ENCODE peak calls at places on chromosomes 4 and X, in four cellular contexts. M, P, O and Q are unnamed samples.

GRCh38 chrX:115330498-115331138 is 41.1 kb downstream of the LUZP4 start:
- DNase-seq in M (peak), O (peak), P (peak), Q (no peak)

GRCh38 chrX:2370436-2370835 is 130.3 kb downstream of the DHRSX start:
- DNase-seq in O (no peak), M (peak), P (no peak), Q (no peak)

GRCh38 chr4:20895988-20896387 is 195.7 kb downstream of the PACRGL start:
- DNase-seq in P (no peak), O (no peak), M (no peak), Q (no peak)

GRCh38 chr4:10171055-10171454 is 54.5 kb upstream of the WDR1 start:
- DNase-seq in O (no peak), P (no peak), M (no peak), Q (no peak)

GRCh38 chr4:101171747-101172146 is 175.6 kb downstream of the PPP3CA start:
- DNase-seq in O (no peak), P (no peak), M (no peak), Q (no peak)

GRCh38 chrX:65601530-65602281 is 65.7 kb upstream of the MSN start:
- DNase-seq in O (no peak), M (peak), P (peak), Q (peak)

GRCh38 chr4:169993531-169993930 is 32.7 kb downstream of the MFAP3L start:
- DNase-seq in M (no peak), P (no peak), O (no peak), Q (no peak)

GRCh38 chr4:48268956-48269860 is at the start of gene TEC:
- DNase-seq in O (peak), M (no peak), P (no peak), Q (peak)

GRCh38 chrX:68186552-68187262 is 246.6 kb downstream of the OPHN1 start:
- DNase-seq in O (no peak), P (no peak), M (peak), Q (no peak)

GRCh38 chrX:66012094-66012534 is 27.8 kb downstream of the VSIG4 start:
- DNase-seq in P (no peak), O (no peak), M (no peak), Q (no peak)

GRCh38 chrX:9438950-9439494 is 25.8 kb upstream of the TBL1X start:
- DNase-seq in P (peak), O (no peak), M (no peak), Q (no peak)

GRCh38 chr4:105666693-105667092 is 41.8 kb downstream of the INTS12 start:
- DNase-seq in O (peak), M (peak), P (peak), Q (no peak)

GRCh38 chr4:1808396-1808795 is 15.3 kb downstream of the FGFR3 start:
- DNase-seq in O (no peak), M (no peak), P (no peak), Q (no peak)

GRCh38 chr4:82352825-82353370 is 20.9 kb downstream of the HNRNPD start:
- DNase-seq in M (no peak), O (no peak), P (no peak), Q (no peak)

GRCh38 chr4:149987777-149988410 is 90.4 kb upstream of the DCLK2 start:
- DNase-seq in O (no peak), M (peak), P (no peak), Q (no peak)

GRCh38 chr4:162015090-162015489 is 148.7 kb downstream of the FSTL5 start:
- DNase-seq in M (no peak), O (no peak), P (peak), Q (no peak)

GRCh38 chrX:96722793-96723192 is 38.2 kb downstream of the DIAPH2 start:
- DNase-seq in M (no peak), P (no peak), O (no peak), Q (no peak)

GRCh38 chr4:120156115-120156718 is 89.6 kb upstream of the MAD2L1 start:
- DNase-seq in O (peak), M (peak), P (peak), Q (no peak)

GRCh38 chrX:30513284-30513683 is 64.3 kb downstream of the TASL start:
- DNase-seq in M (peak), P (no peak), O (no peak), Q (no peak)

GRCh38 chrX:39260965-39261364 is 459.7 kb downstream of the MID1IP1 start:
- DNase-seq in M (no peak), P (peak), O (no peak), Q (no peak)

GRCh38 chrX:103918050-103918449 is 44.4 kb upstream of the TMSB15B start:
- DNase-seq in O (peak), P (peak), M (peak), Q (no peak)

GRCh38 chrX:136636121-136636520 is 11.8 kb upstream of the CD40LG start:
- DNase-seq in M (no peak), P (no peak), O (no peak), Q (no peak)

GRCh38 chr4:40710484-40711269 is 39.1 kb upstream of the NSUN7 start:
- DNase-seq in M (peak), O (no peak), P (no peak), Q (no peak)

GRCh38 chr4:3226467-3226866 is 22.5 kb upstream of the MSANTD1 start:
- DNase-seq in O (no peak), M (no peak), P (no peak), Q (no peak)

DNA sequence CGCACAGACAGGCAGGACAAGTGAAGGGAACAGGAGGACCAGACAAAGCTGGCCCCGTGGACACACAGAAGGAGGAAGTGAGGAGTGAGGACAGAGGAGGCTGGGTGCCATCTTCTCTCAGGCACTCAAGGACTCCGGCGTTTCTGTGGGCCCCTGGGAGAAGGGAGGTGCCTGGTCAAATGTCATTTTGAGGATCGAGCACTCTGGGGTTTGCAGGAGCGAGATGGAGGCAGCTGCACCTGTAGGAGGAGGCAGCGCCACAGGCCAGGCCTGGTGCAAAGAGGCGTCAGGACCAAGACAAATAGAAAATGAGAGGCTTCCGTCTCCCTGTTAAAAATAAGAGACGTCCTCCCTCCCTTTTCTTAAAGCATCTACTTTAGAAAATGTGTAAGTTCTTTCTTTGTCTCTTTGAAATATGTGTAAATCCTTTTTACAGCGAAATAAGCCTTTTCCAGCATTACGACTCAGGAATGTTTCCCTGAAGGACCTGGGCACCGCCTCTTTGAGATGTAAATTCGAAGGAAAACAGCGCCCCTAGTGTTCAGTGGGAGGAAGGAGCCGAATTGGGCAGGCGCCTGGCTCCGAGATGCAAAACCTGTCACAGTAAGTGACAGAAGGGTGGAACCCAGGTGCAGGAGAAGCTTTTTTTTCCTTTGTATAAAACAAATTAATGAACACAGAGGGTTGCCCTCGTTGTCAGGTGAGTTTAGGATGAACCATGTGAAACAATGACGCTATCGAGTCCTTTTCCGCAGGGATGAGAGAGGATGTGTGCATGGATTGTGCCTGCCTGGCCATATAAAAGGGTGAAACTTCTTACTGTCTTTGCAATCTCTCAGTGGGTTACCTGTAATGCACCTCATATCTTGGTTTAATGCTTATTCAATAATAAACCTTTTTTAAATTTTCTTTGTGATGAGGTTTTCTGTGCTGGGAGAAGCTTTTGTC is 1.4 kb upstream of the C4orf50 start:
- DNase-seq in M (peak), O (peak), P (peak), Q (no peak)
- TF ChIP-seq CTCF in M (peak), O (peak), P (peak), Q (peak)

GRCh38 chr4:174633399-174633798 is 111.1 kb upstream of the HPGD start:
- DNase-seq in O (no peak), M (no peak), P (no peak), Q (no peak)

GRCh38 chr4:174631901-174632758 is 109.8 kb upstream of the HPGD start:
- DNase-seq in O (peak), M (peak), P (peak), Q (no peak)

GRCh38 chr4:174635732-174636131 is 113.4 kb upstream of the HPGD start:
- DNase-seq in P (no peak), O (no peak), M (no peak), Q (no peak)
- TF ChIP-seq CTCF in P (no peak), O (no peak), M (no peak), Q (no peak)

GRCh38 chr4:53614616-53615015 is 23.3 kb upstream of the LNX1 start:
- DNase-seq in P (no peak), M (no peak), O (no peak), Q (no peak)

GRCh38 chr4:53608649-53609048 is 17.4 kb upstream of the LNX1 start:
- DNase-seq in P (no peak), O (no peak), M (no peak), Q (no peak)

GRCh38 chr4:53616219-53616618 is 24.9 kb upstream of the LNX1 start:
- DNase-seq in O (no peak), M (no peak), P (no peak), Q (no peak)

GRCh38 chr4:53617101-53617680 is 25.9 kb upstream of the LNX1 start:
- DNase-seq in P (no peak), M (no peak), O (no peak), Q (no peak)

GRCh38 chr4:53613428-53613827 is 22.1 kb upstream of the LNX1 start:
- DNase-seq in M (no peak), O (no peak), P (no peak), Q (no peak)
- TF ChIP-seq CTCF in M (no peak), O (no peak), P (no peak), Q (no peak)

DNA sequence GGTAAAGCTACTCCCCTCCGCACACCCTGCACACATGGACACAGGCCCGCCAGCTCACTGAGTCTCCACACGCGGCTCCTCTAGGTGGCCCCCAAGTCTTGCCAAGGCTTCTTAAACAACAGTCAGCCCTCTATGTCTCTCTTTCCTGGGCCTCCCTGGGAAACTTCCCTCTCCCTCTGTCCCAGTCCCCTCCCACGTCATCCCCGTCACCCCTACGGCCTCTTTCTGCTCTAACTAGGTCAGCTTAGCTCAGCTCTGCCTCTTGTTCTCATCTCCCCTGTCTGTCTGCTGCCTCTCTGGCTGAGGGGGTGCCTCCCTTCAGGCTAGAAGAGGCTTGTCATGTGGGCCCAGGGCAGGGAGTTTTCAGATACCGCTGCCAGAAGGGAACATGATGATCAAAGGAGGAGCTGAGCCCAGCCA is 38.8 kb downstream of the SEPTIN6 start:
- DNase-seq in M (peak), O (no peak), P (peak), Q (no peak)
- TF ChIP-seq CTCF in M (no peak), O (no peak), P (peak), Q (no peak)

DNA sequence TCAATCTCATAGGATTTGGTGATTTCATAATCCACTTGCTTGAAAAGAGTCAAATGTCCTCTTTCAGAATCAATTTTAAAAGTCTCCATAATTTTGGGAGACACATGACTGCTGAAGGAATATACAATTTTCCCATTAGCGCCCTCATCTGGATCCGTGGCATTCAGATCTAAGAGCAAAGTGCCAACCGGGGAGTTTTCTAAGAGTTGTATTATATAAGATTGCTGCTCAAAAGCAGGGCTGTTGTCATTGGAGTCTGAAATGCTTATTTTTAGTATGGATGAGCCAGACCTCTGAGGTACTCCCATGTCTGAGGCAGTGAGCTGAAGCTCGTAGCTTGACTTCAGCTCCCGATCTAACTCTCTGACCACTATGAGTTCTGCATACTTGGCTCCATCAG is 1.2 kb downstream of the PCDH18 start:
- DNase-seq in P (peak), M (peak), O (no peak), Q (no peak)
- TF ChIP-seq CTCF in P (peak), M (peak), O (no peak), Q (peak)

GRCh38 chr4:184111433-184111832 is 106.2 kb downstream of the ENPP6 start:
- DNase-seq in M (no peak), O (no peak), P (no peak), Q (no peak)

GRCh38 chr4:184112006-184112550 is 105.6 kb downstream of the ENPP6 start:
- DNase-seq in P (no peak), M (no peak), O (no peak), Q (no peak)

GRCh38 chr4:184117662-184118199 is 99.9 kb downstream of the ENPP6 start:
- DNase-seq in O (no peak), M (no peak), P (no peak), Q (no peak)

GRCh38 chr4:184115399-184115798 is 102.3 kb downstream of the ENPP6 start:
- DNase-seq in M (no peak), P (no peak), O (no peak), Q (no peak)

DNA sequence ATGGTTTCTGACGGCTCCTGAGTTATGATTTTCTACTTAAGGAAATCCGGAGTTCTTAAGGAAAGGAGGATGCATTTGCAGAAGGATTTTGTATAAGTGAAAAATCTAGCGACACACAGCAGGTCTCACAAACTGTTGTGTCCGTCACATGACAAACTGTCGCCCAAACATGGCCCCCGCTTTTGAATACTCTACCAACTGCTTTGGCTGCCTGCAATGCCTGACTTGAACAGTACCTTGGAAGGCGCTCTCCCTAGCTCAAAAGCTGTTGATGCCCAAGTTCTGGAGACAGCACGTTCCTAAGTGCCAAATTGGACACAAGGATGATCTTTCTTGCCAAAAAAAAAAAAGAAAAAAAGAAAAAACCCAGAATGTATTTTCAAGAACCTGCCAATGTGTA is 103.2 kb downstream of the ENPP6 start:
- DNase-seq in P (no peak), O (no peak), M (no peak), Q (no peak)
- TF ChIP-seq CTCF in P (no peak), O (no peak), M (no peak), Q (no peak)

DNA sequence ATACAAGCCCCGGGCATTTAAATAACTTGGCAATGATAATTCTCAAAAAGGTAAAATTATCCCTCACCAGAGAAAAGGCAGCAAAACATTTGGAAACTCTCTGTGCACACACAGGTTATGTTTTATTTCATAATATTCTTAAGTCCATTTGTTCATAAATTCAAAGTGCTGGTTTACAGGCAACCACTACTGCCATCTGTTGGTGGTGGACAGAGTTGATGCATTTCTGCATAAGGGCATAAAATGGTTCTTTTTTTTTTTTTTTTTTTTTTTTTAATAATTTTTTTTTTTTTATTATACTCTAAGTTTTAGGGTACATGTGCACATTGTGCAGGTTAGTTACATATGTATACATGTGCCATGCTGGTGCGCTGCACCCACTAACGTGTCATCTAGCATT is 31.5 kb upstream of the IL21 start:
- DNase-seq in O (peak), M (peak), P (peak), Q (no peak)
- TF ChIP-seq CTCF in O (peak), M (peak), P (peak), Q (peak)

GRCh38 chrX:42714981-42715688 is 62.8 kb downstream of the PPP1R2C start:
- DNase-seq in P (no peak), M (no peak), O (no peak), Q (no peak)

GRCh38 chrX:42710452-42710851 is 67.5 kb downstream of the PPP1R2C start:
- DNase-seq in M (no peak), O (no peak), P (no peak), Q (no peak)

GRCh38 chrX:42720209-42720608 is 57.8 kb downstream of the PPP1R2C start:
- DNase-seq in P (no peak), M (no peak), O (no peak), Q (no peak)

DNA sequence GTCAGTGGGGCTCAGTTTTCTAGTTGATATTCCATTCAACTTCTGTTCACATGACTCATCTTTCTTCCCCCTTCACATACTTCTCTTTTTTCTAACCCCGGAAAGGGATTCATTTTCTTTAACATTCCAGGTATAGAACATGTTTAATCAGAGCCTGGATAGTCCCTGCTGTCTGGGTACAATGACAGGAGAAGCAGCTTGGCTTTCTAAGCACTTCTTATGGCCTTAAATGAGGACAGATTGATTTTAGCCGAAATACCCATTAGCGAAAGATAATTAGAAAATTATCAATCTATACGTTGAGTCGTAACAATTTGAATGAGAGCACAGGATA is 62.3 kb downstream of the PPP1R2C start:
- DNase-seq in P (no peak), M (no peak), O (no peak), Q (no peak)
- TF ChIP-seq CTCF in P (no peak), M (no peak), O (no peak), Q (no peak)

DNA sequence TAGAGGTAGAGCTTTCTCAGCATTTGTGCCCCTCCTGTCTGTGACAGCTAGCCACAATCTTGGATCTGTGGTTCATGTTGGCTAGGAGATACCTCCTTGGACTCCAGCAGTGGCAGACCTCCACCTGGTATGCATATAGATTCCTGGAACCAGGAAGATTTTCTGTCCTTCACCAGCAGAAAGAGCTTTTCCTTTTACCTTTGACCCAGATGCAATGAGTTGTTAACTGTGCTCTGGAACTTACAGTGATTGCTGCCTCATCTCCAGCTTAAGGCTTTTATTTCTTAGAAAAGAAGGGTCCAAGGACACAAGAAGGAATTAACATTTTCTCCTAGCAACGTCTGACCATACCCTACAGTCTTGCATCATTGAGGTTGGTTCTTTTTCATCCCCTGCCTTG is 217.1 kb upstream of the ARHGAP24 start:
- DNase-seq in P (no peak), M (no peak), O (no peak), Q (no peak)
- TF ChIP-seq CTCF in P (no peak), M (no peak), O (no peak), Q (no peak)

GRCh38 chrX:10722804-10723364 is 102.5 kb upstream of the MID1 start:
- DNase-seq in P (peak), M (peak), O (peak), Q (no peak)

GRCh38 chrX:10725071-10725470 is 104.7 kb upstream of the MID1 start:
- DNase-seq in P (no peak), O (peak), M (no peak), Q (no peak)

GRCh38 chrX:10729000-10729399 is 108.6 kb upstream of the MID1 start:
- DNase-seq in M (no peak), O (no peak), P (no peak), Q (no peak)

DNA sequence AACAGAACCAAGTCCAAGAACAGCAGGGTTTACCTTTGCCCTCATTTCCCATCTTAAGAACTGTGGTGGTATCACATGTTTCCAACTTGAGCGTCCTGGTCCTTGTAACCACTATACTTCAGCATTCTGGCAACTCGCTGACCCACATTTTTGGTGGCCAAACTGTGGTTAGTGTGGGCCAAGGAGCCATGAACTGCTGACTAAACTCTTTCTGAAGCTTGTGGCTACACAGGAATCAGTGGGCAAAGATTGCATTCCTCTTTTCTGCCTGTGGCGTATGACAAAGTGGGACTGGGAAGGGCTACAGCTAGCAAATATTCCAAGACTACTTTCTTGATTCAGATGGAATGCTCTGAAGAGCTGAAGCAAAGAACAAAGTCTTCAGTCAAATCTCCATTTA is 106.3 kb upstream of the MID1 start:
- DNase-seq in M (peak), O (no peak), P (peak), Q (no peak)
- TF ChIP-seq CTCF in M (no peak), O (no peak), P (no peak), Q (no peak)